ENCODE peak calls at places on chromosomes 3 and 15, in four cellular contexts. Z is WTC11, D is HepG2, R is K562. O is an unnamed sample.

GRCh38 chr15:36399276-36399675 is 180.2 kb upstream of the CDIN1 start:
- DNase-seq in Z (no peak), D (no peak), R (no peak), O (no peak)

GRCh38 chr3:114214542-114215341 is 22.6 kb downstream of the ZNF80 start:
- DNase-seq in Z (no peak), D (no peak), R (no peak), O (no peak)

GRCh38 chr3:165256554-165256953 is 60.4 kb upstream of the SLITRK3 start:
- DNase-seq in Z (no peak), D (no peak), R (no peak), O (no peak)

GRCh38 chr15:58467722-58468436 is 36.1 kb downstream of the LIPC start:
- DNase-seq in Z (no peak), D (peak; percentile 94), R (no peak), O (no peak)

GRCh38 chr3:111867889-111868426 is 8.9 kb downstream of the PHLDB2 start:
- DNase-seq in Z (no peak), D (no peak), R (no peak), O (no peak)

GRCh38 chr3:136831461-136831860 is 12.5 kb downstream of the SLC35G2 start:
- DNase-seq in Z (no peak), D (no peak), R (no peak), O (no peak)

GRCh38 chr15:85622432-85622831 is 172.3 kb downstream of the KLHL25 start:
- DNase-seq in Z (no peak), D (no peak), R (no peak), O (no peak)

GRCh38 chr3:159417761-159418160 is 570.9 kb upstream of the IL12A start:
- DNase-seq in Z (no peak), D (no peak), R (no peak), O (no peak)

GRCh38 chr3:48997102-48997637 is 7.1 kb downstream of the P4HTM start:
- DNase-seq in Z (no peak), D (no peak), R (no peak), O (peak; percentile 58)

GRCh38 chr3:129690963-129691362 is 84.5 kb upstream of the PLXND1 start:
- DNase-seq in Z (no peak), D (no peak), R (no peak), O (no peak)

GRCh38 chr3:180679178-180680096 is at the start of gene CCDC39:
- DNase-seq in Z (peak; percentile 91), D (peak; percentile 51), R (peak; percentile 21), O (peak; percentile 77)

GRCh38 chr3:195163719-195164572 is 107.0 kb downstream of the XXYLT1 start:
- DNase-seq in Z (no peak), D (peak; percentile 15), R (no peak), O (no peak)

GRCh38 chr3:196440696-196441095 is 8.5 kb upstream of the UBXN7 start:
- DNase-seq in Z (no peak), D (no peak), R (no peak), O (no peak)

GRCh38 chr3:48500656-48501055 is 3.3 kb downstream of the SHISA5 start:
- DNase-seq in Z (no peak), D (no peak), R (no peak), O (no peak)

GRCh38 chr3:177982034-177982433 is 554.2 kb upstream of the KCNMB2 start:
- DNase-seq in Z (no peak), D (no peak), R (no peak), O (no peak)

GRCh38 chr15:88391700-88392099 is 75.5 kb downstream of the MRPL46 start:
- DNase-seq in Z (no peak), D (no peak), R (no peak), O (no peak)

GRCh38 chr3:120615863-120616599 is 19.9 kb downstream of the NDUFB4 start:
- DNase-seq in Z (no peak), D (no peak), R (no peak), O (no peak)

GRCh38 chr3:158470944-158471638 is 99.9 kb upstream of the MLF1 start:
- DNase-seq in Z (no peak), D (no peak), R (no peak), O (no peak)

GRCh38 chr3:155741081-155741480 is 3.8 kb downstream of the PLCH1 start:
- DNase-seq in Z (no peak), D (no peak), R (no peak), O (no peak)

GRCh38 chr3:152222327-152222726 is 46.4 kb upstream of the MBNL1 start:
- DNase-seq in Z (no peak), D (no peak), R (no peak), O (no peak)

GRCh38 chr15:26981492-26981891 is 10.5 kb downstream of the GABRG3 start:
- DNase-seq in Z (no peak), D (no peak), R (no peak), O (no peak)

GRCh38 chr3:165279471-165279870 is 83.3 kb upstream of the SLITRK3 start:
- DNase-seq in Z (no peak), D (no peak), R (no peak), O (no peak)

GRCh38 chr15:88646951-88647350 is 8.1 kb downstream of the ISG20 start:
- DNase-seq in Z (no peak), D (no peak), R (no peak), O (no peak)

GRCh38 chr3:124530916-124531315 is 199.3 kb upstream of the UMPS start:
- DNase-seq in Z (no peak), D (no peak), R (no peak), O (no peak)

GRCh38 chr3:106399208-106399607 is 530.4 kb upstream of the CBLB start:
- DNase-seq in Z (no peak), D (no peak), R (no peak), O (no peak)

GRCh38 chr3:194187543-194187942 is 51.6 kb downstream of the HES1 start:
- DNase-seq in Z (no peak), D (no peak), R (no peak), O (no peak)

GRCh38 chr15:77507151-77507847 is 86.6 kb downstream of the HMG20A start:
- DNase-seq in Z (no peak), D (no peak), R (no peak), O (no peak)

GRCh38 chr3:123147754-123148535 is 53.8 kb upstream of the SEC22A start:
- DNase-seq in Z (no peak), D (no peak), R (no peak), O (no peak)

GRCh38 chr15:31843426-31844055 is 186.8 kb upstream of the CHRNA7 start:
- DNase-seq in Z (no peak), D (no peak), R (no peak), O (peak; percentile 37)

GRCh38 chr15:72515591-72516389 is 41.7 kb downstream of the ARIH1 start:
- DNase-seq in Z (no peak), D (no peak), R (no peak), O (no peak)

GRCh38 chr3:115623414-115623868 is at the start of gene GAP43:
- DNase-seq in Z (peak; percentile 73), D (peak; percentile 3), R (no peak), O (peak; percentile 51)

GRCh38 chr15:29170496-29170895 is 99.1 kb downstream of the NSMCE3 start:
- DNase-seq in Z (no peak), D (no peak), R (no peak), O (no peak)

GRCh38 chr15:76994001-76994400 is 925 bp upstream of the PSTPIP1 start:
- DNase-seq in Z (peak; percentile 7), D (no peak), R (no peak), O (peak; percentile 14)

GRCh38 chr3:50506169-50506568 is 2.7 kb upstream of the CACNA2D2 start:
- DNase-seq in Z (no peak), D (no peak), R (no peak), O (no peak)

GRCh38 chr3:197501879-197502620 is 53.7 kb downstream of the BDH1 start:
- DNase-seq in Z (peak; percentile 81), D (peak; percentile 78), R (no peak), O (peak; percentile 68)

GRCh38 chr3:159837725-159838124 is 150.9 kb upstream of the IL12A start:
- DNase-seq in Z (no peak), D (no peak), R (no peak), O (no peak)

GRCh38 chr3:145145461-145145860 is 1015.5 kb downstream of the PLOD2 start:
- DNase-seq in Z (no peak), D (no peak), R (no peak), O (no peak)

GRCh38 chr15:74752486-74753395 is 4.1 kb downstream of the CYP1A2 start:
- DNase-seq in Z (no peak), D (no peak), R (no peak), O (no peak)

DNA sequence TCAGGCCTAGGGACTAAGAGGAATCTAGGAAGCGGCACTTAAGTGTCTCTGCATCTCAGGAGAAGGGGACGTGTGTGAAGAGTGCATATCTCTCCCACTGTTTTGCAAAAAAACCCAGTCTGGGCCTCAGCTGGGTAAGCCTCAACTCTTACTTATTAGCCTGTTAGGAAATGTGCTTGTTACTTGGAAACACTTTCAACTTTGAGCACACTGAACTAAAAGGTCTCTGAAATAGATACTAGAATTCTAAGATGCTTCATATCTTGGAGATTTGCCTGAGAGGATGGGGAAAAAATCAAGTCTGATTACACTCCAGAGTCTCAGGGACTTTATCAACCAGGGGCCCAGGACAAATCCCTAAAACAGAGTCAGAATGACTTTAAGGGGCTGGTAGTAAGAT is 81.8 kb downstream of the WDR76 start:
- DNase-seq in Z (no peak), D (no peak), R (no peak), O (no peak)
- TF ChIP-seq FOXJ3 in Z (no peak), D (no peak), R (no peak), O (no peak)

DNA sequence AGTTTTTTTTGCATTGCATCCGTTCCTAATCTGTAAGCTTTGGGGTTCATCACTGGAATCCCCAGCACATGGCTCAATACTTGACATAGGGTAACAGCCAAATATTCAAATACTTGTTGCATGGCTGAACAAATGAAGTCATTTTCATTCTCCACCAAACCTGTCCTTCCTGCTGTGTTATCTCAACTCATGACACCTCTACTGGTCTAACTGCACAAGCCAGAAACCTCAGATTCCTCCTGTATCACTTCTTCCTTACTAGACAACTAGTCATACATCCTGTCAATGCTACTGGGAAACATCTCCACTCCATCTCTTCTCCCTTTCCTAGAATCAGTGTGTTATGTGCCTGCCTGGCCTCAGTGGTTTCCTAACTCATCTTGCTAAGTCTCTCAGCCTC is 43.4 kb downstream of the ST3GAL6 start:
- DNase-seq in Z (no peak), D (no peak), R (no peak), O (no peak)
- TF ChIP-seq FOXJ3 in Z (no peak), D (no peak), R (no peak), O (no peak)

GRCh38 chr15:95302809-95303208 is 1027.7 kb upstream of the NR2F2 start:
- DNase-seq in Z (no peak), D (no peak), R (no peak), O (no peak)

GRCh38 chr15:95302206-95302605 is 1028.3 kb upstream of the NR2F2 start:
- DNase-seq in Z (no peak), D (no peak), R (no peak), O (no peak)

GRCh38 chr15:95304874-95305271 is 1025.6 kb upstream of the NR2F2 start:
- DNase-seq in Z (no peak), D (no peak), R (no peak), O (no peak)

GRCh38 chr15:95303659-95304058 is 1026.8 kb upstream of the NR2F2 start:
- DNase-seq in Z (no peak), D (no peak), R (no peak), O (no peak)

GRCh38 chr15:95304116-95304873 is 1026.2 kb upstream of the NR2F2 start:
- DNase-seq in Z (no peak), D (no peak), R (no peak), O (no peak)
- TF ChIP-seq FOXJ3 in Z (no peak), D (no peak), R (no peak), O (no peak)

GRCh38 chr15:70062321-70062956 is 35.3 kb downstream of the TLE3 start:
- DNase-seq in Z (peak; percentile 10), D (no peak), R (no peak), O (peak; percentile 91)
- TF ChIP-seq FOXJ3 in Z (no peak), D (no peak), R (no peak), O (peak; percentile 66)

O was measured in SK-N-SH.